ENCODE peak calls at places on chromosomes 16 and 17, in eight cellular contexts. D is left ventricle myocardium inferior, H is Panc1, T is PC-3, K is heart right ventricle, C is adrenal gland, A is neural progenitor cell, F is cardiac muscle cell. O is an unnamed sample.

GRCh38 chr16:24977673-24978065 is 37.5 kb downstream of the ARHGAP17 start:
- DNase-seq in D (no peak), H (no peak), T (peak), K (no peak), C (peak), A (no peak), F (no peak), O (no peak)

GRCh38 chr17:59084154-59084553 is 22.5 kb downstream of the TRIM37 start:
- DNase-seq in D (no peak), H (no peak), T (no peak), K (no peak), C (no peak), A (no peak), F (no peak), O (no peak)

GRCh38 chr16:65111306-65111705 is 10.6 kb downstream of the CDH11 start:
- DNase-seq in D (no peak), H (no peak), T (peak), K (no peak), C (no peak), A (no peak), F (no peak), O (no peak)

GRCh38 chr17:27378482-27379200 is 77.6 kb upstream of the KSR1 start:
- DNase-seq in D (no peak), H (no peak), T (no peak), K (no peak), C (no peak), A (no peak), F (no peak), O (no peak)

GRCh38 chr16:30472328-30472942 is at the start of gene ITGAL:
- DNase-seq in D (peak), H (no peak), T (no peak), K (peak), C (peak), A (no peak), F (no peak), O (no peak)

GRCh38 chr16:46747777-46748651 is at the start of gene MYLK3:
- DNase-seq in D (peak), H (no peak), T (no peak), K (peak), C (no peak), A (peak), F (peak), O (peak)

GRCh38 chr16:89696598-89697128 is 4.8 kb downstream of the SPATA2L start:
- DNase-seq in D (no peak), H (no peak), T (no peak), K (no peak), C (peak), A (no peak), F (no peak), O (no peak)

GRCh38 chr16:65869261-65869660 is 497.2 kb upstream of the CDH5 start:
- DNase-seq in D (no peak), H (no peak), T (no peak), K (no peak), C (no peak), A (no peak), F (no peak), O (no peak)

GRCh38 chr17:81039854-81040758 is 5.2 kb downstream of the BAIAP2 start:
- DNase-seq in D (no peak), H (no peak), T (peak), K (no peak), C (no peak), A (no peak), F (no peak), O (no peak)

GRCh38 chr17:31152271-31152670 is 57.5 kb downstream of the NF1 start:
- DNase-seq in D (no peak), H (no peak), T (no peak), K (no peak), C (no peak), A (no peak), F (no peak), O (no peak)

GRCh38 chr17:6494239-6494941 is 50.1 kb downstream of the PIMREG start:
- DNase-seq in D (no peak), H (no peak), T (no peak), K (no peak), C (no peak), A (no peak), F (no peak), O (no peak)

GRCh38 chr17:266219-266618 is 84.8 kb upstream of the DOC2B start:
- DNase-seq in D (no peak), H (no peak), T (no peak), K (no peak), C (peak), A (no peak), F (no peak), O (no peak)

GRCh38 chr17:42698736-42699414 is 16.5 kb downstream of the CNTNAP1 start:
- DNase-seq in D (peak), H (no peak), T (peak), K (peak), C (peak), A (peak), F (no peak), O (no peak)

GRCh38 chr17:48258317-48258716 is 150.8 kb downstream of the SNX11 start:
- DNase-seq in D (no peak), H (no peak), T (no peak), K (no peak), C (no peak), A (no peak), F (no peak), O (no peak)

GRCh38 chr17:45867171-45867570 is 22.5 kb downstream of the SPPL2C start:
- DNase-seq in D (no peak), H (no peak), T (no peak), K (no peak), C (no peak), A (no peak), F (no peak), O (no peak)

GRCh38 chr16:68436581-68436980 is 11.7 kb downstream of the SMPD3 start:
- DNase-seq in D (no peak), H (no peak), T (peak), K (no peak), C (no peak), A (peak), F (no peak), O (peak)

GRCh38 chr17:33328129-33328528 is 35.0 kb upstream of the ASIC2 start:
- DNase-seq in D (no peak), H (no peak), T (peak), K (no peak), C (no peak), A (peak), F (peak), O (peak)

GRCh38 chr17:58779446-58779845 is 23.8 kb downstream of the PPM1E start:
- DNase-seq in D (no peak), H (no peak), T (no peak), K (no peak), C (no peak), A (no peak), F (no peak), O (no peak)

GRCh38 chr17:4998027-4998665 is 396 bp downstream of the KIF1C start:
- DNase-seq in D (peak), H (no peak), T (no peak), K (peak), C (peak), A (peak), F (peak), O (no peak)

GRCh38 chr16:85448557-85449194 is 164.4 kb upstream of the GSE1 start:
- DNase-seq in D (no peak), H (no peak), T (no peak), K (no peak), C (no peak), A (no peak), F (no peak), O (no peak)

GRCh38 chr16:86566966-86567700 is 504 bp downstream of the FOXC2 start:
- DNase-seq in D (peak), H (no peak), T (no peak), K (no peak), C (no peak), A (peak), F (peak), O (no peak)

GRCh38 chr17:82239401-82239925 is 10.6 kb downstream of the SLC16A3 start:
- DNase-seq in D (no peak), H (no peak), T (no peak), K (no peak), C (no peak), A (no peak), F (no peak), O (no peak)

GRCh38 chr16:78516006-78516405 is 416.6 kb downstream of the WWOX start:
- DNase-seq in D (no peak), H (no peak), T (no peak), K (no peak), C (no peak), A (no peak), F (no peak), O (no peak)

GRCh38 chr16:20798364-20798763 is 7.9 kb downstream of the ERI2 start:
- DNase-seq in D (no peak), H (no peak), T (peak), K (no peak), C (no peak), A (no peak), F (no peak), O (no peak)

GRCh38 chr16:11836653-11837244 is 14.6 kb downstream of the RSL1D1 start:
- DNase-seq in D (no peak), H (no peak), T (peak), K (no peak), C (no peak), A (no peak), F (no peak), O (no peak)

GRCh38 chr16:17408296-17408695 is 62.5 kb downstream of the XYLT1 start:
- DNase-seq in D (no peak), H (no peak), T (no peak), K (no peak), C (no peak), A (no peak), F (no peak), O (no peak)
- H3K27ac ChIP-seq in D (no peak), H (no peak), T (no peak), K (no peak), C (no peak), A (no peak), F (no peak), O (no peak)

GRCh38 chr16:3959148-3959547 is 78.6 kb upstream of the CREBBP start:
- DNase-seq in D (no peak), H (no peak), T (peak), K (no peak), C (peak), A (no peak), F (peak), O (no peak)

GRCh38 chr16:3963203-3963602 is 82.7 kb upstream of the CREBBP start:
- DNase-seq in D (no peak), H (no peak), T (no peak), K (no peak), C (no peak), A (no peak), F (no peak), O (no peak)

GRCh38 chr16:3963886-3964685 is 83.6 kb upstream of the CREBBP start:
- DNase-seq in D (no peak), H (no peak), T (no peak), K (no peak), C (no peak), A (no peak), F (no peak), O (no peak)

GRCh38 chr16:3960049-3960809 is 79.7 kb upstream of the CREBBP start:
- DNase-seq in D (no peak), H (no peak), T (no peak), K (no peak), C (no peak), A (peak), F (no peak), O (no peak)

GRCh38 chr16:3961449-3961849 is 80.9 kb upstream of the CREBBP start:
- DNase-seq in D (no peak), H (no peak), T (peak), K (no peak), C (no peak), A (no peak), F (no peak), O (no peak)
- H3K27ac ChIP-seq in D (peak), H (peak), T (peak), K (peak), C (no peak), A (no peak), F (no peak), O (no peak)

DNA sequence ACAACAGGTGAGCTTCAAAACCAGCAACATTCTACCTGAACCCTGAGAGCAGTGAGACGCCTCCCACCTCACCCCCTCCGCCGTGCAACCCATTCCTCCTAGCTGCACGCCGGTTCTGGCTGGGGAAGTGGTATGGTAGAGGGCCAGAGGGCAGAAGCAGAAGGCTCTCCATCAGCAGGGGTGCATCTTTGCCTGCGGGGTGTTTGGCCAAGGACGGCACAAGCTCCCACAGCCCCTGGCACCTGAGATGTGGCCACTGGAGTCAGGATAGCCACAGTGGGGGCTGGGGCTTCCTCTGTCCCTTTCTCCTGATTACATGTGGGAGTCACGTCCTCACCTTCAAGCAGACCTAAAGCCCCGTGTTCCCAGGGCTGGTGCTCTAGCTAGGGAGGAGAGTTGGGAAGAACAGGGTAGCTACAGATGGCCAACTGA is 1.6 kb downstream of the BORCS6 start:
- DNase-seq in D (no peak), H (no peak), T (no peak), K (no peak), C (peak), A (no peak), F (no peak), O (no peak)
- H3K27ac ChIP-seq in D (peak), H (peak), T (peak), K (peak), C (no peak), A (no peak), F (peak), O (no peak)

GRCh38 chr16:88132836-88133506 is 181.7 kb downstream of the BANP start:
- DNase-seq in D (no peak), H (no peak), T (no peak), K (no peak), C (no peak), A (no peak), F (no peak), O (no peak)
- H3K27ac ChIP-seq in D (no peak), H (no peak), T (no peak), K (no peak), C (no peak), A (no peak), F (no peak), O (no peak)